ENCODE peak calls at places on chromosomes 1 and 21, in five cellular contexts. X, J, M, K and L are unnamed samples.
A peak's percentile ranks its signal among the peaks of the same experiment; 100 is the strongest.

GRCh38 chr1:20847619-20848080 is 60.5 kb upstream of the HP1BP3 start:
- DNase-seq in K (no peak), J (no peak), M (no peak), X (no peak), L (no peak)

GRCh38 chr1:2388004-2388913 is 3.1 kb downstream of the MORN1 start:
- DNase-seq in M (no peak), K (peak; percentile 21), X (no peak), J (peak; percentile 73), L (no peak)

GRCh38 chr1:54114001-54114400 is 38.8 kb downstream of the CDCP2 start:
- DNase-seq in J (no peak), K (no peak), M (no peak), X (no peak), L (no peak)

GRCh38 chr21:41241341-41241740 is 73.4 kb downstream of the BACE2 start:
- DNase-seq in J (no peak), M (no peak), X (no peak), K (no peak), L (no peak)

GRCh38 chr21:15852146-15852545 is 122.4 kb downstream of the USP25 start:
- DNase-seq in X (no peak), K (no peak), M (no peak), J (no peak), L (no peak)

GRCh38 chr1:93844262-93845045 is 34.6 kb downstream of the DNTTIP2 start:
- DNase-seq in M (no peak), X (peak; percentile 52), J (no peak), K (peak; percentile 28), L (no peak)

GRCh38 chr1:153805042-153805745 is 30.0 kb downstream of the SLC27A3 start:
- DNase-seq in K (no peak), J (no peak), X (no peak), M (peak; percentile 34), L (peak; percentile 82)

GRCh38 chr1:27816921-27817630 is 13.5 kb upstream of the PPP1R8 start:
- DNase-seq in K (no peak), M (no peak), X (no peak), J (no peak), L (no peak)

GRCh38 chr1:53896673-53897229 is 2.8 kb downstream of the DIO1 start:
- DNase-seq in J (no peak), M (no peak), X (no peak), K (no peak), L (no peak)

GRCh38 chr1:25780318-25781129 is 19.5 kb upstream of the SELENON start:
- DNase-seq in J (no peak), K (peak; percentile 58), X (no peak), M (no peak), L (no peak)

GRCh38 chr1:2274231-2274967 is 46.3 kb downstream of the SKI start:
- DNase-seq in K (no peak), J (no peak), X (no peak), M (no peak), L (no peak)

GRCh38 chr1:110150330-110151174 is at the start of gene SLC6A17:
- DNase-seq in M (peak; percentile 29), J (peak; percentile 84), K (no peak), X (no peak), L (no peak)

GRCh38 chr1:226687476-226687875 is 51.6 kb downstream of the ITPKB start:
- DNase-seq in J (no peak), K (no peak), X (no peak), M (no peak), L (no peak)
- H3K4me1 ChIP-seq in J (peaks cover 9% of the 10 kb centered on the region), K (peaks cover 4% of the 10 kb centered on the region), X (no peaks in the 10 kb centered on the region), M (peaks cover 71% of the 10 kb centered on the region), L (peaks cover 95% of the 10 kb centered on the region)

GRCh38 chr1:181014431-181015257 is 8.0 kb downstream of the STX6 start:
- DNase-seq in K (no peak), J (no peak), X (no peak), M (no peak), L (no peak)
- H3K4me1 ChIP-seq in K (peaks cover 3% of the 10 kb centered on the region), J (peaks cover 5% of the 10 kb centered on the region), X (no peaks in the 10 kb centered on the region), M (peaks cover 12% of the 10 kb centered on the region), L (peaks cover 30% of the 10 kb centered on the region)

DNA sequence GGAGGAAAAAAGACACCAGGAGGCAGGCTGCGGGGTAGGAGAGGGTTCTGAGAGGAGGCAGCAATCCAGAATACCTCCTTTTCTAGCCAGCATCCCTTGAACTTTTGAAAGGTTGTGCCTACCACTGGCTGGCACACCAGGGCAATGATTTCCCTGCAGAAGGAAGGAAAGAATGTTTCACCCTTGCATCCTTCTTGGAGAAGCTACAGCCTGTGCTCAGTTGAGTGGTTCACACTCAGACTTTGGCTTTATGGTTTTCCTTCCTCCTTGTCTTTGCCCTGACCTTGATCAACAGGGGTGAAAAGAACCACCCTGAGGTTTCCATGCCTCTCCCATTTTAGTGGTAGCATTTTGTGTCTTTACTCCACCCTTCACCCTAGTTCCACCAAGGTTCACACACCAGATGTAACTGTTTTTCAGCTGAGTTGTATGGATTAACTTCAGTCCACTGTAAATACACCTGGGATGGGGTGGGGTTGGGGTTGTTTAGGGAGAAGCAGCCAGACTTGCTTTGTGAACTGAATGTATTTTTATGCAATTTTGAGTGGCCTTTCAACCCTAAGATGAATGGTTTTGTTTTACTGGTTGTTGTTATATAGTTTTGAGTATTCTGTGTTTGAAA is 122.3 kb downstream of the SYT2 start:
- DNase-seq in M (no peak), K (no peak), X (no peak), J (no peak), L (no peak)
- H3K4me1 ChIP-seq in M (peaks cover 56% of the 10 kb centered on the region), K (peaks cover 19% of the 10 kb centered on the region), X (no peaks in the 10 kb centered on the region), J (peaks cover 10% of the 10 kb centered on the region), L (peaks cover 78% of the 10 kb centered on the region)

GRCh38 chr1:24293392-24294227 is 25.5 kb upstream of the GRHL3 start:
- DNase-seq in K (no peak), J (no peak), X (no peak), M (no peak), L (no peak)

GRCh38 chr1:24290933-24291487 is 28.1 kb upstream of the GRHL3 start:
- DNase-seq in M (no peak), K (no peak), X (no peak), J (no peak), L (no peak)

GRCh38 chr1:24294228-24294672 is 24.9 kb upstream of the GRHL3 start:
- DNase-seq in M (peak; percentile 48), J (no peak), K (no peak), X (no peak), L (peak; percentile 84)

GRCh38 chr1:24292100-24292499 is 27.1 kb upstream of the GRHL3 start:
- DNase-seq in X (no peak), M (no peak), J (no peak), K (no peak), L (no peak)

DNA sequence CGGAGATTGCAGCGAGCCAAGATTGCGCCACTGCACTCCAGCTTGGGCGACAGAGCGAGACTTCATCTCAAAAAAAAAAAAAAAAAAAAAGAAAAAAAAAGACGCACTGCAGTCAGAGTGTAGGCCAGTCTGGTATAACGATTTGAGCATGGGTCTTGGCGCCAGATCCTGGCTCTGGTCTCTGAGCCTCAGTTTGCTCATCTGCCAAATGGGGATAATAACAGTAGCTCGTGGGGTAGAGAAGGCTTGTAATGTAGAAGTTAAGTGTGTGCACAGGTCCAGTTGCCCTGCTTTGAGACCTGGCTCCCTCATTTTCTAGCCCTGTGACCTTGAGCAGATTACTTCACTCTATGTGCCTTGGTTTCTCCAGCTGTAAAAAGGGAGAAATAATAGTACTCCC is 26.3 kb upstream of the GRHL3 start:
- DNase-seq in X (no peak), J (no peak), K (no peak), M (no peak), L (no peak)
- H3K4me1 ChIP-seq in X (no peaks in the 10 kb centered on the region), J (peaks cover 2% of the 10 kb centered on the region), K (no peaks in the 10 kb centered on the region), M (peaks cover 3% of the 10 kb centered on the region), L (peaks cover 11% of the 10 kb centered on the region)

DNA sequence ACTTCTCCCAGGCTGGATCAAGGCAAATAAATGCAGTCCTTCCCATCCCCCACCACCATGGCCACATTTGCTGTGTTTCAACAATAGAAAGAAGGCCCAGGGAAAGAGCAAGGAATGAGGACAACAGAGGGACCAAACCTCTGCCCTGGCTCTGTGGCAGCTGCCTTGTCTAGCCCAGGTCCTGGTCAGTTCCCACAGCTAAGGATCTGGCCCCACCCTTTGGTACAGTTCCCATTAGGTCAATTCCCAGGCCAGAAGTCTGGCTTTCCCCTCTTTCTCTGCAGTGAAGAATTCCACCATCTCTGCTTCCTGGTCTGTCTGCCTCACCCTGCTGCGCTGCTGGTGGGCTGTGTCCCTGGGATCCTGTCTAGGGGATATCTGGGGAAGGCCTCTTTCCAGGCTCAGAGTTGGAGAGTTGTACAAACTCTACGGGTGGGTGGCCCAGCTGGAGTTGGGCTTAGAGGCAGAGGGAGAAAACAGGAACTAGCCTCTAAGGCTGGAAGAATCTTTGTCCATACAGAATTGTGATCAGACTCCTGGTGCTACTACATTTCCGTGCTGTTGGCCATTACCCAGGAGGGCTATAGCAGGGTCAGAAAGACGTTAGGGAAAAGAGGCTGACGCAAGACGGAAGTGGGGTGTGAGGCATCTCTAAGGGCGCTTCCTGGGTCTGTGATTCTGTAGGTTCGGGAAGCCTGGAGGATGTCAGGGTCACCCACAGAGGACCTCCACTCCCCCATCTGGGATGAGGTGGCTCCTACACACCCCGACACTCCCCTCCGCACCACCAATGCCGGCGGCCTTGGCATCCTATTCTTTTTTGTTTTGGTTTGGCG is 957 bp upstream of the NDUFS2 start:
- DNase-seq in X (peak; percentile 27), M (peak; percentile 49), K (peak; percentile 83), J (peak; percentile 85), L (peak; percentile 89)
- H3K4me1 ChIP-seq in X (peaks cover 9% of the 10 kb centered on the region), M (peaks cover 45% of the 10 kb centered on the region), K (peaks cover 42% of the 10 kb centered on the region), J (no peaks in the 10 kb centered on the region), L (peaks cover 90% of the 10 kb centered on the region)

GRCh38 chr1:234918216-234918841 is 210.3 kb downstream of the TOMM20 start:
- DNase-seq in M (peak; percentile 31), K (no peak), X (peak; percentile 67), J (peak; percentile 80), L (no peak)
- H3K4me1 ChIP-seq in M (peaks cover 63% of the 10 kb centered on the region), K (peaks cover 2% of the 10 kb centered on the region), X (peaks cover 46% of the 10 kb centered on the region), J (peaks cover 2% of the 10 kb centered on the region), L (no peaks in the 10 kb centered on the region)

GRCh38 chr21:45087022-45087823 is 12.8 kb downstream of the ADARB1 start:
- DNase-seq in K (no peak), M (no peak), J (no peak), X (no peak), L (no peak)
- H3K4me1 ChIP-seq in K (no peaks in the 10 kb centered on the region), M (peaks cover 13% of the 10 kb centered on the region), J (peaks cover 7% of the 10 kb centered on the region), X (no peaks in the 10 kb centered on the region), L (no peaks in the 10 kb centered on the region)

DNA sequence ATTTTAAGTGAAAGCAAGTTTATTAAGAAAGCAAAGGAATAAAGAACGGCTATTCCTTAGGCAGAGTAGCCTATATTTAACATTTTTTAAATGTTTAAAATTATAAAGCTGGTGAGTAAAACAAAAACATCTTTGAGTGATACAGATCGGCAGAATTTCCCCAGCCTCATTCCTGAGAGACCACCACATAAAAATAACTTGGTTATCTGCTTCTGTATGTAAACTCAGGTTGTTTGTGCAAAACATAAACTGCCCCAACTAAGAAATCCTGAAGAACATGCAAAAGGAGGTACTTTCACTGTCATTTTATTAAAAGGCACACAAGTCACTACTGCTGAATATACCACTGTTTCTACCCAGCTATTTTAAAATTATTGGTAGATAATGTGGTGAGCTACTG is 119.4 kb downstream of the RERE start:
- DNase-seq in X (no peak), K (no peak), M (no peak), J (no peak), L (no peak)
- H3K4me1 ChIP-seq in X (peaks cover 33% of the 10 kb centered on the region), K (peaks cover 5% of the 10 kb centered on the region), M (peaks cover 45% of the 10 kb centered on the region), J (no peaks in the 10 kb centered on the region), L (no peaks in the 10 kb centered on the region)